ENCODE peak calls at places on chromosome 14, in eight cellular contexts. One of them, this sample, is unnamed.

GRCh38 chr14:33014710-33015109 is 76.0 kb downstream of the NPAS3 start:
- DNase-seq in glutamatergic neuron: no peak
- DNase-seq in NCI-H1092 treated with DMSO at 0.1 percent for 48 hours: no peak
- DNase-seq in cardiac muscle cell: no peak
- DNase-seq in T-cell: no peak
- DNase-seq in GDM1: no peak
- DNase-seq in GM03348: no peak
- DNase-seq in effector memory CD4-positive, alpha-beta T cell: no peak
- DNase-seq in this sample: no peak

GRCh38 chr14:95185452-95186392 is 28.4 kb upstream of the DICER1 start:
- DNase-seq in glutamatergic neuron: no peak
- DNase-seq in NCI-H1092 treated with DMSO at 0.1 percent for 48 hours: no peak
- DNase-seq in cardiac muscle cell: no peak
- DNase-seq in T-cell: no peak
- DNase-seq in GDM1: no peak
- DNase-seq in GM03348: peak; percentile 35
- DNase-seq in effector memory CD4-positive, alpha-beta T cell: no peak
- DNase-seq in this sample: no peak

GRCh38 chr14:100476012-100476822 is 111.0 kb downstream of the BEGAIN start:
- DNase-seq in glutamatergic neuron: no peak
- DNase-seq in NCI-H1092 treated with DMSO at 0.1 percent for 48 hours: no peak
- DNase-seq in cardiac muscle cell: peak; percentile 21
- DNase-seq in T-cell: no peak
- DNase-seq in GDM1: no peak
- DNase-seq in GM03348: peak; percentile 78
- DNase-seq in effector memory CD4-positive, alpha-beta T cell: no peak
- DNase-seq in this sample: no peak

GRCh38 chr14:66509874-66510273 is 1.9 kb downstream of the GPHN start:
- DNase-seq in glutamatergic neuron: no peak
- DNase-seq in NCI-H1092 treated with DMSO at 0.1 percent for 48 hours: no peak
- DNase-seq in cardiac muscle cell: peak; percentile 16
- DNase-seq in T-cell: no peak
- DNase-seq in GDM1: no peak
- DNase-seq in GM03348: peak; percentile 4
- DNase-seq in effector memory CD4-positive, alpha-beta T cell: no peak
- DNase-seq in this sample: no peak

GRCh38 chr14:55356913-55357312 is 54.7 kb downstream of the ATG14 start:
- DNase-seq in glutamatergic neuron: no peak
- DNase-seq in NCI-H1092 treated with DMSO at 0.1 percent for 48 hours: peak; percentile 54
- DNase-seq in cardiac muscle cell: no peak
- DNase-seq in T-cell: no peak
- DNase-seq in GDM1: no peak
- DNase-seq in GM03348: no peak
- DNase-seq in effector memory CD4-positive, alpha-beta T cell: no peak
- DNase-seq in this sample: no peak

GRCh38 chr14:63962896-63963295 is 110.1 kb downstream of the SYNE2 start:
- DNase-seq in glutamatergic neuron: no peak
- DNase-seq in NCI-H1092 treated with DMSO at 0.1 percent for 48 hours: peak; percentile 39
- DNase-seq in cardiac muscle cell: no peak
- DNase-seq in T-cell: no peak
- DNase-seq in GDM1: no peak
- DNase-seq in GM03348: no peak
- DNase-seq in effector memory CD4-positive, alpha-beta T cell: no peak
- DNase-seq in this sample: no peak

GRCh38 chr14:68359862-68360552 is 432.9 kb downstream of the ZFP36L1 start:
- DNase-seq in glutamatergic neuron: no peak
- DNase-seq in NCI-H1092 treated with DMSO at 0.1 percent for 48 hours: no peak
- DNase-seq in cardiac muscle cell: peak; percentile 11
- DNase-seq in T-cell: no peak
- DNase-seq in GDM1: peak; percentile 24
- DNase-seq in GM03348: peak; percentile 70
- DNase-seq in effector memory CD4-positive, alpha-beta T cell: no peak
- DNase-seq in this sample: no peak

GRCh38 chr14:98069712-98070133 is 1202.3 kb downstream of the BCL11B start:
- DNase-seq in glutamatergic neuron: no peak
- DNase-seq in NCI-H1092 treated with DMSO at 0.1 percent for 48 hours: no peak
- DNase-seq in cardiac muscle cell: peak; percentile 41
- DNase-seq in T-cell: no peak
- DNase-seq in GDM1: no peak
- DNase-seq in GM03348: no peak
- DNase-seq in effector memory CD4-positive, alpha-beta T cell: no peak
- DNase-seq in this sample: no peak

GRCh38 chr14:88618476-88618875 is 55.6 kb downstream of the ZC3H14 start:
- DNase-seq in glutamatergic neuron: no peak
- DNase-seq in NCI-H1092 treated with DMSO at 0.1 percent for 48 hours: no peak
- DNase-seq in cardiac muscle cell: no peak
- DNase-seq in T-cell: no peak
- DNase-seq in GDM1: no peak
- DNase-seq in GM03348: no peak
- DNase-seq in effector memory CD4-positive, alpha-beta T cell: no peak
- DNase-seq in this sample: no peak

GRCh38 chr14:54866588-54866987 is 36.0 kb downstream of the GCH1 start:
- DNase-seq in glutamatergic neuron: no peak
- DNase-seq in NCI-H1092 treated with DMSO at 0.1 percent for 48 hours: no peak
- DNase-seq in cardiac muscle cell: no peak
- DNase-seq in T-cell: no peak
- DNase-seq in GDM1: no peak
- DNase-seq in GM03348: no peak
- DNase-seq in effector memory CD4-positive, alpha-beta T cell: no peak
- DNase-seq in this sample: no peak

GRCh38 chr14:83184531-83184930 is 1650.9 kb upstream of the SEL1L start:
- DNase-seq in glutamatergic neuron: no peak
- DNase-seq in NCI-H1092 treated with DMSO at 0.1 percent for 48 hours: no peak
- DNase-seq in cardiac muscle cell: no peak
- DNase-seq in T-cell: no peak
- DNase-seq in GDM1: no peak
- DNase-seq in GM03348: no peak
- DNase-seq in effector memory CD4-positive, alpha-beta T cell: no peak
- DNase-seq in this sample: no peak

GRCh38 chr14:32764131-32764530 is 174.5 kb upstream of the NPAS3 start:
- DNase-seq in glutamatergic neuron: no peak
- DNase-seq in NCI-H1092 treated with DMSO at 0.1 percent for 48 hours: no peak
- DNase-seq in cardiac muscle cell: no peak
- DNase-seq in T-cell: no peak
- DNase-seq in GDM1: no peak
- DNase-seq in GM03348: no peak
- DNase-seq in effector memory CD4-positive, alpha-beta T cell: no peak
- DNase-seq in this sample: no peak

GRCh38 chr14:94144765-94145164 is 15.4 kb upstream of the IFI27L2 start:
- DNase-seq in glutamatergic neuron: no peak
- DNase-seq in NCI-H1092 treated with DMSO at 0.1 percent for 48 hours: no peak
- DNase-seq in cardiac muscle cell: no peak
- DNase-seq in T-cell: no peak
- DNase-seq in GDM1: no peak
- DNase-seq in GM03348: no peak
- DNase-seq in effector memory CD4-positive, alpha-beta T cell: no peak
- DNase-seq in this sample: no peak

This sample was measured in D341Med.